ENCODE peak calls at places on chromosomes 13 and 19, in seven cellular contexts. One of them, this sample, is unnamed.

GRCh38 chr13:26961890-26962615 is 201.5 kb upstream of the GPR12 start:
- DNase-seq in GM23338: no peak
- DNase-seq in PC-3: no peak
- DNase-seq in GM23248: no peak
- DNase-seq in neural progenitor cell: no peak
- DNase-seq in SK-N-SH: no peak
- DNase-seq in HCT116: no peak
- DNase-seq in this sample: peak; percentile 83

GRCh38 chr13:107209811-107210210 is 641.9 kb upstream of the ARGLU1 start:
- DNase-seq in GM23338: no peak
- DNase-seq in HCT116: no peak
- DNase-seq in neural progenitor cell: no peak
- DNase-seq in GM23248: peak; percentile 64
- DNase-seq in PC-3: peak; percentile 29
- DNase-seq in SK-N-SH: no peak
- DNase-seq in this sample: no peak

GRCh38 chr13:97261254-97262015 is 39.3 kb downstream of the MBNL2 start:
- DNase-seq in neural progenitor cell: no peak
- DNase-seq in GM23338: no peak
- DNase-seq in SK-N-SH: no peak
- DNase-seq in PC-3: no peak
- DNase-seq in GM23248: no peak
- DNase-seq in HCT116: no peak
- DNase-seq in this sample: no peak

GRCh38 chr13:102651392-102651791 is 43.5 kb downstream of the METTL21C start:
- DNase-seq in neural progenitor cell: no peak
- DNase-seq in PC-3: peak; percentile 59
- DNase-seq in GM23248: peak; percentile 54
- DNase-seq in HCT116: no peak
- DNase-seq in GM23338: no peak
- DNase-seq in SK-N-SH: no peak
- DNase-seq in this sample: peak; percentile 7

GRCh38 chr13:100100115-100100879 is 11.4 kb downstream of the PCCA start:
- DNase-seq in GM23338: no peak
- DNase-seq in PC-3: peak; percentile 10
- DNase-seq in SK-N-SH: no peak
- DNase-seq in neural progenitor cell: no peak
- DNase-seq in GM23248: peak; percentile 48
- DNase-seq in HCT116: no peak
- DNase-seq in this sample: peak; percentile 45

GRCh38 chr13:99992912-99993311 is 11.3 kb downstream of the ZIC2 start:
- DNase-seq in neural progenitor cell: no peak
- DNase-seq in GM23338: no peak
- DNase-seq in HCT116: no peak
- DNase-seq in PC-3: no peak
- DNase-seq in GM23248: peak; percentile 47
- DNase-seq in SK-N-SH: no peak
- DNase-seq in this sample: no peak

GRCh38 chr13:21232599-21232998 is 56.1 kb downstream of the MRPL57 start:
- DNase-seq in PC-3: no peak
- DNase-seq in HCT116: no peak
- DNase-seq in GM23338: no peak
- DNase-seq in SK-N-SH: no peak
- DNase-seq in GM23248: no peak
- DNase-seq in neural progenitor cell: no peak
- DNase-seq in this sample: no peak

GRCh38 chr19:2455481-2456300 is 1.1 kb downstream of the LMNB2 start:
- DNase-seq in SK-N-SH: peak; percentile 75
- DNase-seq in neural progenitor cell: peak; percentile 53
- DNase-seq in GM23248: peak; percentile 62
- DNase-seq in PC-3: no peak
- DNase-seq in HCT116: no peak
- DNase-seq in GM23338: no peak
- DNase-seq in this sample: peak; percentile 57

GRCh38 chr13:111247552-111247951 is 72.9 kb upstream of the TEX29 start:
- DNase-seq in GM23248: no peak
- DNase-seq in PC-3: no peak
- DNase-seq in SK-N-SH: no peak
- DNase-seq in HCT116: no peak
- DNase-seq in GM23338: no peak
- DNase-seq in neural progenitor cell: no peak
- DNase-seq in this sample: no peak

GRCh38 chr13:61410669-61411297 is 4.9 kb downstream of the PCDH20 start:
- DNase-seq in GM23338: peak; percentile 37
- DNase-seq in PC-3: peak; percentile 48
- DNase-seq in GM23248: peak; percentile 32
- DNase-seq in SK-N-SH: peak; percentile 44
- DNase-seq in neural progenitor cell: peak; percentile 16
- DNase-seq in HCT116: peak; percentile 2
- DNase-seq in this sample: peak; percentile 44

GRCh38 chr13:100131863-100132574 is 43.1 kb downstream of the PCCA start:
- DNase-seq in GM23248: peak; percentile 96
- DNase-seq in neural progenitor cell: no peak
- DNase-seq in PC-3: peak; percentile 88
- DNase-seq in HCT116: peak; percentile 45
- DNase-seq in GM23338: no peak
- DNase-seq in SK-N-SH: peak; percentile 23
- DNase-seq in this sample: peak; percentile 8

GRCh38 chr19:610801-611505 is 21.3 kb downstream of the HCN2 start:
- DNase-seq in GM23248: peak; percentile 81
- DNase-seq in PC-3: no peak
- DNase-seq in SK-N-SH: peak; percentile 87
- DNase-seq in neural progenitor cell: no peak
- DNase-seq in HCT116: no peak
- DNase-seq in GM23338: no peak
- DNase-seq in this sample: no peak

GRCh38 chr19:3275068-3275582 is 50.7 kb downstream of the CELF5 start:
- DNase-seq in PC-3: peak; percentile 10
- DNase-seq in neural progenitor cell: peak; percentile 87
- DNase-seq in SK-N-SH: no peak
- DNase-seq in GM23248: no peak
- DNase-seq in GM23338: peak; percentile 92
- DNase-seq in HCT116: peak; percentile 36
- DNase-seq in this sample: no peak

GRCh38 chr13:23799945-23800344 is 89.3 kb downstream of the MIPEP start:
- DNase-seq in GM23248: no peak
- DNase-seq in SK-N-SH: no peak
- DNase-seq in GM23338: no peak
- DNase-seq in HCT116: no peak
- DNase-seq in neural progenitor cell: no peak
- DNase-seq in PC-3: no peak
- DNase-seq in this sample: no peak

GRCh38 chr13:101691326-101691725 is 238.9 kb downstream of the ITGBL1 start:
- DNase-seq in HCT116: no peak
- DNase-seq in GM23338: no peak
- DNase-seq in neural progenitor cell: no peak
- DNase-seq in GM23248: peak; percentile 59
- DNase-seq in SK-N-SH: no peak
- DNase-seq in PC-3: peak; percentile 12
- DNase-seq in this sample: no peak

GRCh38 chr13:38398810-38399493 is 49.3 kb downstream of the UFM1 start:
- DNase-seq in SK-N-SH: no peak
- DNase-seq in neural progenitor cell: no peak
- DNase-seq in PC-3: peak; percentile 8
- DNase-seq in GM23248: peak; percentile 91
- DNase-seq in HCT116: no peak
- DNase-seq in GM23338: no peak
- DNase-seq in this sample: peak; percentile 15

GRCh38 chr19:47699360-47699917 is 13.8 kb upstream of the EHD2 start:
- DNase-seq in PC-3: peak; percentile 43
- DNase-seq in neural progenitor cell: peak; percentile 77
- DNase-seq in GM23248: peak; percentile 61
- DNase-seq in HCT116: no peak
- DNase-seq in SK-N-SH: peak; percentile 95
- DNase-seq in GM23338: peak; percentile 83
- DNase-seq in this sample: peak; percentile 69

GRCh38 chr13:91659583-91660415 is 261.4 kb downstream of the GPC5 start:
- DNase-seq in GM23338: no peak
- DNase-seq in SK-N-SH: no peak
- DNase-seq in PC-3: no peak
- DNase-seq in GM23248: no peak
- DNase-seq in neural progenitor cell: no peak
- DNase-seq in HCT116: no peak
- DNase-seq in this sample: no peak

GRCh38 chr19:40716655-40717324 is at the start of the genes COQ8B and ITPKC:
- DNase-seq in GM23248: peak; percentile 99
- DNase-seq in HCT116: peak; percentile 95
- DNase-seq in neural progenitor cell: peak; percentile 100
- DNase-seq in GM23338: peak; percentile 100
- DNase-seq in SK-N-SH: peak; percentile 98
- DNase-seq in PC-3: peak; percentile 97
- DNase-seq in this sample: peak; percentile 100

GRCh38 chr19:7326105-7326877 is 22.4 kb upstream of the ARHGEF18 start:
- DNase-seq in HCT116: peak; percentile 39
- DNase-seq in GM23248: peak; percentile 35
- DNase-seq in SK-N-SH: no peak
- DNase-seq in neural progenitor cell: peak; percentile 38
- DNase-seq in GM23338: peak; percentile 93
- DNase-seq in PC-3: peak; percentile 79
- DNase-seq in this sample: peak; percentile 30

GRCh38 chr13:61414686-61415664 is 674 bp downstream of the PCDH20 start:
- DNase-seq in GM23248: no peak
- DNase-seq in HCT116: no peak
- DNase-seq in PC-3: peak; percentile 73
- DNase-seq in neural progenitor cell: peak; percentile 91
- DNase-seq in SK-N-SH: peak; percentile 80
- DNase-seq in GM23338: peak; percentile 93
- DNase-seq in this sample: peak; percentile 76

GRCh38 chr13:44578064-44578394 is 1.9 kb upstream of the TSC22D1 start:
- DNase-seq in neural progenitor cell: no peak
- DNase-seq in PC-3: no peak
- DNase-seq in GM23338: peak; percentile 64
- DNase-seq in HCT116: no peak
- DNase-seq in GM23248: peak; percentile 70
- DNase-seq in SK-N-SH: peak; percentile 79
- DNase-seq in this sample: no peak

GRCh38 chr13:73076013-73076412 is 17.2 kb downstream of the KLF5 start:
- DNase-seq in GM23248: no peak
- DNase-seq in PC-3: no peak
- DNase-seq in GM23338: no peak
- DNase-seq in SK-N-SH: no peak
- DNase-seq in neural progenitor cell: no peak
- DNase-seq in HCT116: no peak
- DNase-seq in this sample: no peak

GRCh38 chr13:73081256-73081915 is 22.6 kb downstream of the KLF5 start:
- DNase-seq in neural progenitor cell: no peak
- DNase-seq in GM23338: no peak
- DNase-seq in HCT116: no peak
- DNase-seq in SK-N-SH: no peak
- DNase-seq in GM23248: no peak
- DNase-seq in PC-3: no peak
- DNase-seq in this sample: no peak

GRCh38 chr13:73075546-73075945 is 16.7 kb downstream of the KLF5 start:
- DNase-seq in GM23248: no peak
- DNase-seq in HCT116: no peak
- DNase-seq in GM23338: peak; percentile 91
- DNase-seq in neural progenitor cell: peak; percentile 23
- DNase-seq in PC-3: no peak
- DNase-seq in SK-N-SH: no peak
- DNase-seq in this sample: peak; percentile 56

GRCh38 chr13:73079359-73079758 is 20.6 kb downstream of the KLF5 start:
- DNase-seq in PC-3: no peak
- DNase-seq in GM23338: no peak
- DNase-seq in SK-N-SH: no peak
- DNase-seq in neural progenitor cell: no peak
- DNase-seq in GM23248: no peak
- DNase-seq in HCT116: no peak
- DNase-seq in this sample: peak; percentile 34

GRCh38 chr13:73077867-73078266 is 19.1 kb downstream of the KLF5 start:
- DNase-seq in GM23248: no peak
- DNase-seq in HCT116: no peak
- DNase-seq in neural progenitor cell: no peak
- DNase-seq in GM23338: no peak
- DNase-seq in SK-N-SH: no peak
- DNase-seq in PC-3: no peak
- DNase-seq in this sample: no peak
- H3K27ac ChIP-seq in GM23248: no peak overlapping the region
- H3K27ac ChIP-seq in HCT116: no peak overlapping the region
- H3K27ac ChIP-seq in neural progenitor cell: no peak overlapping the region
- H3K27ac ChIP-seq in GM23338: no peak overlapping the region
- H3K27ac ChIP-seq in SK-N-SH: no peak overlapping the region
- H3K27ac ChIP-seq in PC-3: no peak overlapping the region
- H3K27ac ChIP-seq in this sample: no peak overlapping the region

DNA sequence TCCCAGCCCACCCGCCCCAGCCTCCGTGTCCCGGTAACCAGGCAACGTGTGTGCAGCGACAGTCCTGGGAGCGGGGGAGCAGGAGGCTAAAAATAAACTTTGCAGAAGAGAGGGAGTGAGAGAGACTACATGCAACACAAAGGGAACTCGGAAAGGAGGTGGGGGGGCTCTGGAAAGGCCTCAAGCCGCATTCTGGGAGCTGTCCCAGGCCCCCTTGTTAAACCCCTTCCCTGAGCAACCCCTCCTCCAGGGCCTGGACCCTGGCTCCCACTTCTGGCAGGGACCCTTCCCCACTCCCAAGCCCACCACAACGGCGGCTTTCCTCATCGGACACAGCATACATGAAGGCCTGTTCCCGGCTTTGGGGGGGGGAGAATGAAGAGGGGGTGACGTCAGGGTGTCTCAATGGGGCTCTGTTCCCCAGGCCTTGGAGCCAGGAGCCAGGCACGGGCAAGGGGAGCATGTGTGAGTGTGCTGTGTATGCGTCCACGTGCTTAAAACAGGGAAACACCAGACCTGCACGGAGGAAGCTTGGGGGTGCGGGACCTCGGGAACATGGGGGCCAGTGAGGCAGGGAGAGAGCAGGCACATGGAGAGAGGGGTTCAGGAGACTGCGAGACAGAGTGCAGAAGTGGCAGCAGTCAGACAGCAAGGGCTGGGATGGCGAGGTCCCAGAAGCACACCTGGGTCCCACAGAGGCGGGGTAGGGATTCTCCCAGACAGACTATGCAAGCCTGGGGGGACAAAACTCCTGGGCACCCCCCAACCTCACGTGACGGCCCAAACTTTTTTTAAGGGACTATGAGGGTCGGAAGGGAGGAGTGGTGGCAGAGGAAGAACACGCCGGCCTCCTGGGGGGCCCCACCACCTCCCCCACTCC is 2.3 kb downstream of the ERF start:
- DNase-seq in GM23338: peak; percentile 42
- DNase-seq in GM23248: peak; percentile 87
- DNase-seq in PC-3: no peak
- DNase-seq in neural progenitor cell: no peak
- DNase-seq in SK-N-SH: peak; percentile 53
- DNase-seq in HCT116: no peak
- DNase-seq in this sample: peak; percentile 69
- TF ChIP-seq EZH2phosphoT487 in GM23338: no peak
- TF ChIP-seq EZH2phosphoT487 in GM23248: no peak
- TF ChIP-seq EZH2phosphoT487 in PC-3: no peak
- TF ChIP-seq EZH2phosphoT487 in neural progenitor cell: no peak
- TF ChIP-seq EZH2phosphoT487 in SK-N-SH: no peak
- TF ChIP-seq EZH2phosphoT487 in HCT116: no peak
- TF ChIP-seq EZH2phosphoT487 in this sample: no peak

GRCh38 chr19:56840452-56841193 is at the start of the genes PEG3 and ZIM2:
- DNase-seq in neural progenitor cell: no peak
- DNase-seq in SK-N-SH: peak; percentile 76
- DNase-seq in PC-3: no peak
- DNase-seq in GM23338: no peak
- DNase-seq in HCT116: no peak
- DNase-seq in GM23248: peak; percentile 35
- DNase-seq in this sample: no peak
- H3K27ac ChIP-seq in neural progenitor cell: no peak within 1 kb of the TSS
- H3K27ac ChIP-seq in SK-N-SH: peak within 1 kb of the TSS; percentile 53
- H3K27ac ChIP-seq in PC-3: no peak within 1 kb of the TSS
- H3K27ac ChIP-seq in GM23338: no peak within 1 kb of the TSS
- H3K27ac ChIP-seq in HCT116: no peak within 1 kb of the TSS
- H3K27ac ChIP-seq in GM23248: peak within 1 kb of the TSS; percentile 48
- H3K27ac ChIP-seq in this sample: no peak within 1 kb of the TSS

GRCh38 chr13:60112771-60113170 is 51.0 kb downstream of the DIAPH3 start:
- DNase-seq in SK-N-SH: no peak
- DNase-seq in PC-3: no peak
- DNase-seq in HCT116: no peak
- DNase-seq in GM23248: peak; percentile 75
- DNase-seq in neural progenitor cell: no peak
- DNase-seq in GM23338: no peak
- DNase-seq in this sample: no peak
- TF ChIP-seq EZH2phosphoT487 in SK-N-SH: no peak
- TF ChIP-seq EZH2phosphoT487 in PC-3: no peak
- TF ChIP-seq EZH2phosphoT487 in HCT116: no peak
- TF ChIP-seq EZH2phosphoT487 in GM23248: no peak
- TF ChIP-seq EZH2phosphoT487 in neural progenitor cell: no peak
- TF ChIP-seq EZH2phosphoT487 in GM23338: no peak
- TF ChIP-seq EZH2phosphoT487 in this sample: no peak